ENCODE peak calls at places on chromosomes 6 and 20, in five cellular contexts. One of them, this sample, is unnamed.

GRCh38 chr6:116371384-116372209 is 850 bp downstream of the DSE start:
- DNase-seq in aorta: peak
- DNase-seq in kidney tubule cell: peak
- DNase-seq in WERI-Rb-1: peak
- DNase-seq in stimulated activated CD8-positive, alpha-beta memory T cell treated with anti-CD3 and anti-CD28 coated beads, Interleukin-2, amount 100 ng/mL, for 48 hours: peak
- DNase-seq in this sample: peak

GRCh38 chr6:36187446-36187845 is 9.1 kb upstream of the BRPF3 start:
- DNase-seq in aorta: no peak
- DNase-seq in kidney tubule cell: no peak
- DNase-seq in WERI-Rb-1: no peak
- DNase-seq in stimulated activated CD8-positive, alpha-beta memory T cell treated with anti-CD3 and anti-CD28 coated beads, Interleukin-2, amount 100 ng/mL, for 48 hours: no peak
- DNase-seq in this sample: no peak

GRCh38 chr6:112086744-112087135 is 542 bp downstream of the TUBE1 start:
- DNase-seq in aorta: no peak
- DNase-seq in kidney tubule cell: peak
- DNase-seq in WERI-Rb-1: peak
- DNase-seq in stimulated activated CD8-positive, alpha-beta memory T cell treated with anti-CD3 and anti-CD28 coated beads, Interleukin-2, amount 100 ng/mL, for 48 hours: no peak
- DNase-seq in this sample: no peak

GRCh38 chr6:136582702-136583471 is 32.7 kb upstream of the MAP7 start:
- DNase-seq in aorta: no peak
- DNase-seq in kidney tubule cell: peak
- DNase-seq in WERI-Rb-1: no peak
- DNase-seq in stimulated activated CD8-positive, alpha-beta memory T cell treated with anti-CD3 and anti-CD28 coated beads, Interleukin-2, amount 100 ng/mL, for 48 hours: no peak
- DNase-seq in this sample: no peak

GRCh38 chr6:127352519-127352918 is 9.1 kb upstream of the ECHDC1 start:
- DNase-seq in aorta: no peak
- DNase-seq in kidney tubule cell: no peak
- DNase-seq in WERI-Rb-1: no peak
- DNase-seq in stimulated activated CD8-positive, alpha-beta memory T cell treated with anti-CD3 and anti-CD28 coated beads, Interleukin-2, amount 100 ng/mL, for 48 hours: no peak
- DNase-seq in this sample: no peak

GRCh38 chr6:35583893-35584688 is 71.4 kb upstream of the TULP1 start:
- DNase-seq in aorta: no peak
- DNase-seq in kidney tubule cell: peak
- DNase-seq in WERI-Rb-1: peak
- DNase-seq in stimulated activated CD8-positive, alpha-beta memory T cell treated with anti-CD3 and anti-CD28 coated beads, Interleukin-2, amount 100 ng/mL, for 48 hours: peak
- DNase-seq in this sample: no peak

GRCh38 chr20:37956099-37956498 is 53.2 kb downstream of the VSTM2L start:
- DNase-seq in aorta: no peak
- DNase-seq in kidney tubule cell: no peak
- DNase-seq in WERI-Rb-1: no peak
- DNase-seq in stimulated activated CD8-positive, alpha-beta memory T cell treated with anti-CD3 and anti-CD28 coated beads, Interleukin-2, amount 100 ng/mL, for 48 hours: no peak
- DNase-seq in this sample: no peak

GRCh38 chr6:55841341-55841740 is 34.0 kb downstream of the BMP5 start:
- DNase-seq in aorta: no peak
- DNase-seq in kidney tubule cell: no peak
- DNase-seq in WERI-Rb-1: no peak
- DNase-seq in stimulated activated CD8-positive, alpha-beta memory T cell treated with anti-CD3 and anti-CD28 coated beads, Interleukin-2, amount 100 ng/mL, for 48 hours: no peak
- DNase-seq in this sample: no peak

GRCh38 chr20:26276811-26277210 is 580.2 kb upstream of the ZNF337 start:
- DNase-seq in aorta: peak
- DNase-seq in kidney tubule cell: no peak
- DNase-seq in WERI-Rb-1: peak
- DNase-seq in stimulated activated CD8-positive, alpha-beta memory T cell treated with anti-CD3 and anti-CD28 coated beads, Interleukin-2, amount 100 ng/mL, for 48 hours: no peak
- DNase-seq in this sample: peak

GRCh38 chr6:107489636-107490567 is at the start of gene SOBP:
- DNase-seq in aorta: peak
- DNase-seq in kidney tubule cell: peak
- DNase-seq in WERI-Rb-1: peak
- DNase-seq in stimulated activated CD8-positive, alpha-beta memory T cell treated with anti-CD3 and anti-CD28 coated beads, Interleukin-2, amount 100 ng/mL, for 48 hours: peak
- DNase-seq in this sample: peak